ENCODE peak calls at places on chromosomes 5 and 9, in ten cellular contexts. Y, N, I, W, D, S, M, K, B and U are unnamed samples.

GRCh38 chr5:134634227-134634626 is 1.6 kb upstream of the SAR1B start:
- DNase-seq in S (no peak), M (no peak), K (no peak), N (no peak), I (no peak), B (no peak), Y (no peak), D (no peak), W (no peak), U (no peak)

GRCh38 chr5:159243385-159243784 is 19.7 kb upstream of the UBLCP1 start:
- DNase-seq in N (no peak), M (no peak), B (no peak), Y (no peak), W (no peak), S (no peak), I (no peak), K (no peak), D (no peak), U (no peak)

GRCh38 chr5:14676320-14676719 is 11.8 kb downstream of the OTULIN start:
- DNase-seq in D (no peak), B (no peak), I (peak; percentile 46), N (no peak), Y (no peak), W (no peak), K (peak; percentile 75), M (peak; percentile 54), S (no peak), U (no peak)

GRCh38 chr5:96978812-96979449 is 43.1 kb downstream of the LNPEP start:
- DNase-seq in D (no peak), M (no peak), S (no peak), W (no peak), K (peak; percentile 70), B (no peak), N (no peak), Y (no peak), I (no peak), U (no peak)

GRCh38 chr9:14616188-14616982 is 76.8 kb downstream of the ZDHHC21 start:
- DNase-seq in S (peak; percentile 71), I (peak; percentile 60), N (no peak), Y (no peak), K (peak; percentile 63), W (no peak), M (peak; percentile 3), B (peak; percentile 19), D (no peak), U (peak; percentile 43)

GRCh38 chr9:36632892-36633291 is 60.2 kb downstream of the MELK start:
- DNase-seq in B (peak; percentile 12), S (peak; percentile 13), I (peak; percentile 12), Y (no peak), W (no peak), M (no peak), K (peak; percentile 50), N (no peak), D (no peak), U (peak; percentile 17)

GRCh38 chr5:163489055-163489744 is 16.2 kb upstream of the MAT2B start:
- DNase-seq in K (peak; percentile 36), M (no peak), I (no peak), B (no peak), N (no peak), D (no peak), W (no peak), S (no peak), Y (no peak), U (no peak)

GRCh38 chr9:91885746-91886432 is 64.1 kb downstream of the ROR2 start:
- DNase-seq in D (no peak), I (no peak), M (no peak), W (no peak), Y (no peak), B (no peak), N (no peak), K (no peak), S (no peak), U (no peak)

GRCh38 chr5:125485003-125485641 is 738.7 kb upstream of the ZNF608 start:
- DNase-seq in N (no peak), Y (no peak), S (peak; percentile 71), K (peak; percentile 99), W (no peak), D (no peak), I (peak; percentile 85), M (no peak), B (peak; percentile 62), U (no peak)

GRCh38 chr9:63859475-63860215 is 1425.4 kb downstream of the FOXD4L5 start:
- DNase-seq in S (no peak), B (no peak), I (no peak), D (no peak), Y (no peak), N (no peak), W (no peak), K (peak; percentile 1), M (peak; percentile 25), U (no peak)

GRCh38 chr5:96384353-96384752 is 48.7 kb downstream of the PCSK1 start:
- DNase-seq in K (peak; percentile 95), W (no peak), B (peak; percentile 46), N (no peak), I (peak; percentile 46), S (no peak), Y (no peak), M (no peak), D (no peak), U (peak; percentile 37)

GRCh38 chr9:121562261-121562780 is 62.7 kb upstream of the GGTA1 start:
- DNase-seq in Y (no peak), D (no peak), M (no peak), W (no peak), N (no peak), K (no peak), B (no peak), I (no peak), S (no peak), U (no peak)

GRCh38 chr5:426392-426976 is 16.5 kb upstream of the EXOC3 start:
- DNase-seq in M (no peak), B (no peak), W (no peak), K (no peak), D (no peak), S (no peak), I (no peak), Y (no peak), N (no peak), U (no peak)

GRCh38 chr5:166428264-166428663 is 1863.2 kb upstream of the WWC1 start:
- DNase-seq in N (no peak), S (no peak), I (no peak), W (no peak), M (no peak), K (no peak), B (no peak), D (no peak), Y (no peak), U (no peak)

GRCh38 chr9:93132946-93133640 is 958 bp downstream of the NINJ1 start:
- DNase-seq in N (no peak), K (peak; percentile 87), S (no peak), W (no peak), I (no peak), Y (no peak), D (no peak), B (peak; percentile 20), M (peak; percentile 36), U (no peak)

GRCh38 chr5:127340606-127341005 is 50.0 kb downstream of the MEGF10 start:
- DNase-seq in B (no peak), M (no peak), W (no peak), I (no peak), S (no peak), N (no peak), Y (no peak), D (no peak), K (no peak), U (no peak)

GRCh38 chr5:97936246-97936645 is 753.2 kb upstream of the RIOK2 start:
- DNase-seq in D (no peak), I (no peak), N (no peak), B (peak; percentile 18), M (no peak), W (no peak), K (no peak), Y (no peak), S (no peak), U (peak; percentile 68)

GRCh38 chr9:35516481-35516880 is 26.6 kb downstream of the RUSC2 start:
- DNase-seq in S (no peak), W (no peak), Y (no peak), D (no peak), B (peak; percentile 7), K (peak; percentile 83), N (no peak), M (no peak), I (peak; percentile 42), U (peak; percentile 46)

GRCh38 chr9:20364954-20365353 is 257.3 kb downstream of the MLLT3 start:
- DNase-seq in Y (no peak), D (no peak), S (no peak), N (no peak), M (no peak), W (no peak), K (no peak), B (no peak), I (no peak), U (no peak)

GRCh38 chr5:126512451-126512850 is 82.6 kb downstream of the ALDH7A1 start:
- DNase-seq in N (no peak), I (no peak), Y (no peak), W (no peak), S (no peak), B (no peak), D (no peak), M (no peak), K (no peak), U (no peak)

GRCh38 chr5:107917983-107918382 is 247.2 kb upstream of the EFNA5 start:
- DNase-seq in M (no peak), D (no peak), K (peak; percentile 1), W (no peak), S (no peak), B (no peak), I (no peak), N (no peak), Y (no peak), U (no peak)

GRCh38 chr9:129330711-129331279 is 152.7 kb upstream of the IER5L start:
- DNase-seq in D (no peak), K (peak; percentile 51), N (no peak), Y (no peak), S (no peak), I (no peak), M (no peak), B (no peak), W (no peak), U (no peak)

GRCh38 chr9:124266826-124267201 is 9.1 kb downstream of the NEK6 start:
- DNase-seq in M (no peak), S (no peak), W (no peak), B (no peak), Y (no peak), I (no peak), K (no peak), N (no peak), D (no peak), U (no peak)

GRCh38 chr5:150559088-150559487 is 51.2 kb downstream of the NDST1 start:
- DNase-seq in S (no peak), W (no peak), K (no peak), D (no peak), N (no peak), B (no peak), I (no peak), M (no peak), Y (no peak), U (no peak)

GRCh38 chr5:1516615-1517601 is 6.9 kb downstream of the LPCAT1 start:
- DNase-seq in D (peak; percentile 37), K (peak; percentile 62), W (no peak), N (no peak), I (no peak), M (no peak), S (no peak), Y (no peak), B (no peak), U (no peak)

GRCh38 chr9:130480673-130481072 is 35.9 kb downstream of the ASS1 start:
- DNase-seq in S (no peak), N (no peak), K (peak; percentile 30), I (no peak), D (no peak), W (no peak), B (peak; percentile 56), Y (no peak), M (no peak), U (peak; percentile 6)